ENCODE peak calls at places on chromosome 17, in ten cellular contexts. T is WTC11, P is fibroblast of the aortic adventitia, H is IMR-90, J is A549, L is transverse colon, Y is prostate gland, D is heart left ventricle, C is endothelial cell, Z is choroid plexus epithelial cell. K is an unnamed sample.
A peak's percentile ranks its signal among the peaks of the same experiment; 100 is the strongest.

GRCh38 chr17:82217530-82218204 is 5.0 kb upstream of the CCDC57 start:
- DNase-seq in C (no peak), D (peak; percentile 78), Y (no peak), H (peak; percentile 90), P (peak; percentile 80), L (peak; percentile 62), T (no peak), J (peak; percentile 83), Z (peak; percentile 88), K (peak; percentile 88)

GRCh38 chr17:13498184-13498583 is 103.5 kb downstream of the HS3ST3A1 start:
- DNase-seq in L (no peak), P (no peak), J (no peak), T (no peak), Z (no peak), C (no peak), Y (no peak), D (no peak), H (no peak), K (no peak)

GRCh38 chr17:77692571-77693161 is 265.8 kb upstream of the TNRC6C start:
- DNase-seq in H (peak; percentile 9), J (no peak), C (no peak), L (no peak), Z (no peak), T (no peak), P (peak; percentile 25), Y (no peak), D (no peak), K (peak; percentile 69)

GRCh38 chr17:36578671-36579070 is 13.0 kb upstream of the DHRS11 start:
- DNase-seq in Z (peak; percentile 35), C (no peak), D (no peak), H (peak; percentile 44), J (no peak), Y (no peak), P (peak; percentile 37), T (no peak), L (no peak), K (no peak)

GRCh38 chr17:77470800-77471733 is 330.3 kb downstream of the SEC14L1 start:
- DNase-seq in Z (peak; percentile 63), P (peak; percentile 85), J (peak; percentile 34), H (peak; percentile 43), D (peak; percentile 82), C (no peak), Y (no peak), T (peak; percentile 67), L (no peak), K (peak; percentile 35)

GRCh38 chr17:37516131-37516561 is 26.5 kb downstream of the DUSP14 start:
- DNase-seq in T (no peak), D (no peak), P (peak; percentile 59), Y (no peak), J (no peak), C (no peak), H (peak; percentile 50), L (no peak), Z (no peak), K (no peak)

GRCh38 chr17:41785091-41785875 is 1.2 kb downstream of the JUP start:
- DNase-seq in L (peak; percentile 44), H (no peak), Z (peak; percentile 70), J (peak; percentile 78), P (no peak), Y (no peak), C (peak; percentile 86), T (peak; percentile 87), D (no peak), K (peak; percentile 58)

GRCh38 chr17:37672545-37673078 is 29.4 kb upstream of the DDX52 start:
- DNase-seq in Y (no peak), T (no peak), P (no peak), Z (no peak), L (no peak), D (no peak), C (no peak), J (no peak), H (peak; percentile 23), K (no peak)

GRCh38 chr17:34436607-34437006 is 73.6 kb upstream of the CCL1 start:
- DNase-seq in H (no peak), P (no peak), Z (no peak), Y (no peak), D (no peak), C (no peak), L (no peak), J (no peak), T (no peak), K (no peak)
- TF ChIP-seq CTCF in H (no peak), P (no peak), Z (no peak), Y (no peak), D (no peak), C (no peak), L (no peak), J (no peak), T (no peak), K (no peak)

DNA sequence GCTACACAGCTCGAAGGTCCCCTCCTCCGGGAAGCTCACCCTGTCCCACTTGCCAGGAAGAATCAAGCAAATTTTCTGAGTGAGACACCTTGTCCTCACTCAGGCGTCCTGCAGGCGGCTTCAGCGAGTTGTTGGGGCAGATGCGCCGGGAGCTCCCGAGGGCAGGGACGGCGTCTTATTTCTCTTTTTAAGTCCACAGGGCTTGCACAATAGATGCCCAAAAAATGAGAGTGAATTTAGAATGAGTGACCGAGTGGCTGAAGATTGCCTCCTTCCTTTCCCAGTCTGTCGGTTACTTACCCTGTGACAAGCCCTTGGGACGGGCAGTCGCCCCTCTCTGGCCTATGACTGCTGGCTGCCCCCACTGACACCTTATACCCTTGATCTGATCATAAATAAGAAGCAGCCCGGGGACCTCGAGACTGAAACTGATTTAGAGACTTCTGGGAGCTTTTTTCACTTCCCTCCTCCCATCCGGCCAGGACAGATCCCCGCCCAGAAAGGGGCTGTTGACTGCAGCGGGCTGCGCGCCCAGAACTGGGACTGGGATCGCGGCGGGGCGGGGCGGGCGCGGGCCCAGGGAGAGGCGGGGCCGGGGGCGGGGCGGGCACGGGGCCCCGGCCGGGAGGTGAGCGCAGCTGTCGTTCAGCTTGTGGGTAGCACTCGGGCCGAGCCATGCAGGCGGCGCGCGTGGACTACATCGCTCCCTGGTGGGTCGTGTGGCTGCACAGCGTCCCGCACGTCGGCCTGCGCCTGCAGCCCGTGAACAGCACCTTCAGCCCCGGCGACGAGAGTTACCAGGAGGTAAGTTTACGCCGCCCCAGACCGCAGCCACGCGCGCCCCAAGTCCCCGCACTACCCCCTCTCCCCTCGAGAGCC is at the start of gene TTYH2:
- DNase-seq in D (peak; percentile 94), J (peak; percentile 77), P (peak; percentile 84), L (peak; percentile 90), H (peak; percentile 82), T (peak; percentile 74), Y (peak; percentile 90), C (peak; percentile 75), Z (peak; percentile 90), K (peak; percentile 87)
- TF ChIP-seq CTCF in D (peak; percentile 30), J (peak; percentile 18), P (peak; percentile 56), L (peak; percentile 17), H (peak; percentile 27), T (no peak), Y (no peak), C (no peak), Z (peak; percentile 45), K (peak; percentile 18)

DNA sequence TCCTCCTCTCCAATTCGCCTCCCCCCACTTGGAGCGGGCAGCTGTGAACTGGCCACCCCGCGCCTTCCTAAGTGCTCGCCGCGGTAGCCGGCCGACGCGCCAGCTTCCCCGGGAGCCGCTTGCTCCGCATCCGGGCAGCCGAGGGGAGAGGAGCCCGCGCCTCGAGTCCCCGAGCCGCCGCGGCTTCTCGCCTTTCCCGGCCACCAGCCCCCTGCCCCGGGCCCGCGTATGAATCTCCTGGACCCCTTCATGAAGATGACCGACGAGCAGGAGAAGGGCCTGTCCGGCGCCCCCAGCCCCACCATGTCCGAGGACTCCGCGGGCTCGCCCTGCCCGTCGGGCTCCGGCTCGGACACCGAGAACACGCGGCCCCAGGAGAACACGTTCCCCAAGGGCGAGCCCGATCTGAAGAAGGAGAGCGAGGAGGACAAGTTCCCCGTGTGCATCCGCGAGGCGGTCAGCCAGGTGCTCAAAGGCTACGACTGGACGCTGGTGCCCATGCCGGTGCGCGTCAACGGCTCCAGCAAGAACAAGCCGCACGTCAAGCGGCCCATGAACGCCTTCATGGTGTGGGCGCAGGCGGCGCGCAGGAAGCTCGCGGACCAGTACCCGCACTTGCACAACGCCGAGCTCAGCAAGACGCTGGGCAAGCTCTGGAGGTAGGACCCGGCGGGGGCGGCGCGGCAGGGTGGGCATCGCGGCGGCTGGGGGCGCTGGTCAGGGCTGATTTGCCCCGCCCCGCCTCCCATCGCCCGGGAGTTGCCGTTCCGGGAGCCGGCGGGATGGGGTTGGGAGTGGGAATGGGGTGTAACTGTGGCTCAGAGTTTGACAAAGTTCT is 563 bp downstream of the SOX9 start:
- DNase-seq in J (peak; percentile 64), D (peak; percentile 51), C (peak; percentile 55), T (peak; percentile 60), H (peak; percentile 69), Y (no peak), P (peak; percentile 32), L (peak; percentile 42), Z (peak; percentile 70), K (peak; percentile 60)
- TF ChIP-seq CTCF in J (peak; percentile 14), D (no peak), C (no peak), T (no peak), H (peak; percentile 25), Y (no peak), P (no peak), L (no peak), Z (no peak), K (no peak)

GRCh38 chr17:50267074-50267841 is 7.0 kb upstream of the TMEM92 start:
- DNase-seq in D (no peak), C (no peak), P (peak; percentile 55), H (peak; percentile 47), Y (no peak), J (no peak), T (no peak), Z (peak; percentile 68), L (peak; percentile 4), K (no peak)

GRCh38 chr17:50270430-50271172 is 3.7 kb upstream of the TMEM92 start:
- DNase-seq in Z (peak; percentile 90), C (no peak), P (peak; percentile 73), L (peak; percentile 19), Y (no peak), J (no peak), T (peak; percentile 3), D (peak; percentile 60), H (peak; percentile 81), K (no peak)

GRCh38 chr17:50268040-50268439 is 6.2 kb upstream of the TMEM92 start:
- DNase-seq in D (no peak), J (no peak), L (peak; percentile 3), T (no peak), C (no peak), H (no peak), Y (no peak), Z (no peak), P (no peak), K (no peak)

GRCh38 chr17:50269477-50270429 is 4.5 kb upstream of the TMEM92 start:
- DNase-seq in D (peak; percentile 70), C (peak; percentile 70), Z (peak; percentile 92), H (peak; percentile 83), T (peak; percentile 81), L (peak; percentile 73), Y (peak; percentile 36), J (peak; percentile 79), P (peak; percentile 88), K (peak; percentile 74)

DNA sequence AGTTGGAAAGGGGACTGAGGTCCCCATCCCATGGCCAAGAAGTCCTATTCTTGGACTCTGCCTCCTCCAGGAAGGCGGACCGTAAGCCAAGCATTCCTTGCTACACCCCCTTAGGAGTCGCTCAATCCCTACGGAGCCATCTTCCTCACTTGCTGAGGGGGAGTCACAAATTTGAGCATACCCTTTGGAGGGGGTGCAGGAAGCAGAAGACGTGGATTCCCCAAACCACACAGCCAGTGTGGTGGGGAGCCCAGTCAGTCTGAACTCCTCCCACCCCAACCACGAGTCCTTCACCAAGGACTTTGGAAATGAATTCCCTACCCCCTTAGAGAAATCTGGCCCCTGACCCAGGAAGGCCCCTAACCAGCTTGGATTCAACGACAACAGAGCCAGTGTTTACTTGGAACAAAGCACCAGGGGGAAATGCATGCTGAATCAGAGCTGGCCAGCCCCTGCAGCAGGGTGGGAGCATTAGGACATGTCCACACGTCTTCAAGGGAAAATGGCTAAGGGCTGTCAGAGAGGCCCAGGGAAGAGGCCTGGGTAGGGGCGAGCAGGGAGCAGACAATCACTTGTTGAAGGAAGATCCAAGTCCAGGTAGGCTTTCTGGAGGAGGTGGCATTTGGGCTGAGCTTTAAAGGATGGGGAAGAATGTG is 5.5 kb upstream of the TMEM92 start:
- DNase-seq in Y (no peak), P (no peak), J (no peak), D (no peak), H (peak; percentile 51), L (peak; percentile 4), T (no peak), C (no peak), Z (peak; percentile 53), K (no peak)
- TF ChIP-seq CTCF in Y (no peak), P (no peak), J (no peak), D (no peak), H (no peak), L (no peak), T (no peak), C (no peak), Z (no peak), K (no peak)